ENCODE peak calls at places on chromosome 12, in nine cellular contexts. X is CD4-positive, CD25-positive, alpha-beta regulatory T cell; H is body of pancreas; S is right atrium auricular region; N is lung; G is NT2/D1; A is esophagus squamous epithelium; O is adrenal gland; T is AG04450. Z is an unnamed sample.

GRCh38 chr12:42482820-42483533 is 106.6 kb downstream of the PRICKLE1 start:
- DNase-seq in H (peak; percentile 65), X (peak; percentile 10), S (peak; percentile 65), A (no peak), O (peak; percentile 68), G (peak; percentile 71), T (no peak), N (peak; percentile 62), Z (peak; percentile 59)

GRCh38 chr12:402127-402456 is 648 bp downstream of the CCDC77 start:
- DNase-seq in A (no peak), H (no peak), S (no peak), N (no peak), G (peak; percentile 59), X (no peak), O (no peak), T (no peak), Z (peak; percentile 41)

GRCh38 chr12:45909041-45909713 is 81.2 kb downstream of the SCAF11 start:
- DNase-seq in X (no peak), S (no peak), T (peak; percentile 26), G (no peak), H (no peak), O (no peak), N (no peak), A (no peak), Z (no peak)

GRCh38 chr12:8508912-8509841 is 4.1 kb upstream of the CLEC4D start:
- DNase-seq in G (peak; percentile 90), S (no peak), O (no peak), T (no peak), A (no peak), H (no peak), N (no peak), X (no peak), Z (no peak)

GRCh38 chr12:68776976-68777610 is 30.9 kb upstream of the MDM2 start:
- DNase-seq in G (no peak), A (no peak), O (no peak), T (no peak), X (no peak), H (no peak), N (no peak), S (no peak), Z (no peak)

GRCh38 chr12:101670007-101670671 is 27.3 kb upstream of the CHPT1 start:
- DNase-seq in S (peak; percentile 67), T (peak; percentile 7), H (peak; percentile 47), O (peak; percentile 78), G (peak; percentile 18), A (no peak), X (peak; percentile 45), N (peak; percentile 35), Z (peak; percentile 70)

GRCh38 chr12:47884501-47884900 is 20.3 kb downstream of the VDR start:
- DNase-seq in T (no peak), X (no peak), A (no peak), H (no peak), G (no peak), N (no peak), O (no peak), S (no peak), Z (no peak)

GRCh38 chr12:77751939-77752338 is 78.8 kb upstream of the NAV3 start:
- DNase-seq in N (no peak), X (no peak), A (no peak), H (no peak), G (no peak), S (no peak), O (no peak), T (no peak), Z (no peak)

GRCh38 chr12:116616536-116617248 is 57.5 kb downstream of the MAP1LC3B2 start:
- DNase-seq in H (no peak), G (no peak), T (no peak), X (no peak), A (no peak), O (no peak), N (no peak), S (no peak), Z (no peak)

GRCh38 chr12:116620801-116621593 is 61.8 kb downstream of the MAP1LC3B2 start:
- DNase-seq in O (no peak), X (no peak), G (no peak), A (no peak), H (no peak), S (no peak), N (no peak), T (no peak), Z (no peak)

GRCh38 chr12:116624516-116624915 is 65.3 kb downstream of the MAP1LC3B2 start:
- DNase-seq in H (no peak), S (no peak), A (no peak), T (no peak), X (no peak), G (no peak), N (no peak), O (no peak), Z (no peak)

GRCh38 chr12:116619246-116619645 is 60.1 kb downstream of the MAP1LC3B2 start:
- DNase-seq in X (no peak), S (no peak), O (no peak), T (no peak), G (no peak), A (no peak), H (no peak), N (no peak), Z (no peak)

GRCh38 chr12:116620085-116620734 is 61.0 kb downstream of the MAP1LC3B2 start:
- DNase-seq in O (no peak), A (no peak), T (no peak), X (no peak), G (no peak), N (no peak), S (no peak), H (no peak), Z (no peak)
- H3K27me3 ChIP-seq in O (no peaks in the 10 kb centered on the region), A (no peaks in the 10 kb centered on the region), T (peaks cover 11% of the 10 kb centered on the region), X (no peaks in the 10 kb centered on the region), G (no peaks in the 10 kb centered on the region), N (no peaks in the 10 kb centered on the region), S (no peaks in the 10 kb centered on the region), H (no peaks in the 10 kb centered on the region), Z (no peaks in the 10 kb centered on the region)

DNA sequence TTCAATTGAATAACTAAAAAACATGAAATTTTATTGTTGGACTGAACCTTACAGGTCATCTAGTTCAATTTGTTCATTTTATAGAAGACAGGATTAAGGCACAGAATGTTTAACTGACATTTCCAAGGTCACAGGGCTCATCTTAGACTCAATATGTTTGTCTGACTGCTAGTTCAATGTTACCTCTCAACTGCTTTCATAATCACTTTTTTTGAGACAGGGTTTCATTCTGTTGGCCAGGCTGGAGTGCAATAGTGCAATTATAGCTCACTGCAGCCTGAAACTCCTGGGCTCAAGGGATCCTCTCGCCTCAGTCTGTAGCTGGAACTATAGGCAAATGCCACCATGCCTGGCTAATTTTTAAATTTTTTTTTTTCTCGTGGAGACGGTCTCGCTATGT is 24.4 kb upstream of the ITGA5 start:
- DNase-seq in T (no peak), O (no peak), X (no peak), G (no peak), N (no peak), S (no peak), H (no peak), A (no peak), Z (no peak)
- H3K27me3 ChIP-seq in T (peaks cover 19% of the 10 kb centered on the region), O (peaks cover 14% of the 10 kb centered on the region), X (peaks cover 2% of the 10 kb centered on the region), G (peaks cover 17% of the 10 kb centered on the region), N (no peaks in the 10 kb centered on the region), S (no peaks in the 10 kb centered on the region), H (no peaks in the 10 kb centered on the region), A (peaks cover 19% of the 10 kb centered on the region), Z (no peaks in the 10 kb centered on the region)

GRCh38 chr12:132582058-132582420 is 28.3 kb downstream of the LRCOL1 start:
- DNase-seq in G (no peak), A (no peak), N (no peak), X (no peak), T (no peak), S (no peak), H (no peak), O (no peak), Z (no peak)

GRCh38 chr12:132580701-132581292 is 29.6 kb downstream of the LRCOL1 start:
- DNase-seq in X (no peak), G (no peak), H (no peak), N (no peak), O (no peak), A (no peak), T (no peak), S (no peak), Z (no peak)

GRCh38 chr12:132579747-132580146 is 30.6 kb downstream of the LRCOL1 start:
- DNase-seq in G (no peak), X (no peak), N (no peak), S (no peak), O (no peak), T (no peak), H (no peak), A (no peak), Z (no peak)

GRCh38 chr12:132582582-132583279 is 27.7 kb downstream of the LRCOL1 start:
- DNase-seq in N (no peak), G (no peak), O (no peak), T (no peak), A (no peak), X (no peak), H (no peak), S (no peak), Z (no peak)

DNA sequence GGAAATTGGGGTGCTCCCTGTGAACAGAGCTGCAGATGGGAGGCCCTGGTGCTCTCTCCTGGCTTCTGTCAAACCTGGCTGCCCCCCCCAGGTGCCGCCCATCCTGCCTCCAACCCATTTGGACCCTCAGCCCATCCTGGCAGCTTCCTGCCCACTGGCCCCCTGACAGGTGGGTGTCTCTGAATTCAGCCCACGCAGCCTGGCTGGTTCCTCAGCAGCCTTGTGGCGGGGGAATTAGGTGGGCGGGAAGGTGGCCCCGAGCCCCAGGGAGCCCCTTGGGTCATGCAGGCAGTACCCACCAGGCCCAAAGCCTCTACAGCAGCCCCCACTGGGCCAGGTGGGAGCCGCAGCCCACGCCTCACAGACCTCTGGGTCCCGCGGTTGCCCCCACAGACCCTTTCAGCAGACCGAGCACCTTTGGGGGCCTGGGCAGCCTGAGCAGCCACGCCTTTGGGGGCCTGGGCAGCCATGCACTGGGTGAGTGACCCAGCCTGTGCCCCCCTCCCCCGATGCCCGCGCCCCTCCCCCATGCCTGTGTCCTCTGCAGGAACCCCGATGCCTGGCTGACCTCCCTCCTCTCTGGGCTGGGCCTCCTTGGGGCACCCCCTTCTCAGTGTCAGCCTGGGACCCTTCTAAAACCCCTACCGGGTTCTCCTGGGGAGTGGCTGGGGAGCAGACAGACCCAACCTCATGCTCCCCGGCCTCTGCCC is 28.9 kb downstream of the LRCOL1 start:
- DNase-seq in H (no peak), S (no peak), N (no peak), G (no peak), T (no peak), X (no peak), A (no peak), O (no peak), Z (no peak)
- H3K27me3 ChIP-seq in H (no peaks in the 10 kb centered on the region), S (no peaks in the 10 kb centered on the region), N (no peaks in the 10 kb centered on the region), G (peaks cover 19% of the 10 kb centered on the region), T (peaks cover 5% of the 10 kb centered on the region), X (no peaks in the 10 kb centered on the region), A (no peaks in the 10 kb centered on the region), O (no peaks in the 10 kb centered on the region), Z (no peaks in the 10 kb centered on the region)

DNA sequence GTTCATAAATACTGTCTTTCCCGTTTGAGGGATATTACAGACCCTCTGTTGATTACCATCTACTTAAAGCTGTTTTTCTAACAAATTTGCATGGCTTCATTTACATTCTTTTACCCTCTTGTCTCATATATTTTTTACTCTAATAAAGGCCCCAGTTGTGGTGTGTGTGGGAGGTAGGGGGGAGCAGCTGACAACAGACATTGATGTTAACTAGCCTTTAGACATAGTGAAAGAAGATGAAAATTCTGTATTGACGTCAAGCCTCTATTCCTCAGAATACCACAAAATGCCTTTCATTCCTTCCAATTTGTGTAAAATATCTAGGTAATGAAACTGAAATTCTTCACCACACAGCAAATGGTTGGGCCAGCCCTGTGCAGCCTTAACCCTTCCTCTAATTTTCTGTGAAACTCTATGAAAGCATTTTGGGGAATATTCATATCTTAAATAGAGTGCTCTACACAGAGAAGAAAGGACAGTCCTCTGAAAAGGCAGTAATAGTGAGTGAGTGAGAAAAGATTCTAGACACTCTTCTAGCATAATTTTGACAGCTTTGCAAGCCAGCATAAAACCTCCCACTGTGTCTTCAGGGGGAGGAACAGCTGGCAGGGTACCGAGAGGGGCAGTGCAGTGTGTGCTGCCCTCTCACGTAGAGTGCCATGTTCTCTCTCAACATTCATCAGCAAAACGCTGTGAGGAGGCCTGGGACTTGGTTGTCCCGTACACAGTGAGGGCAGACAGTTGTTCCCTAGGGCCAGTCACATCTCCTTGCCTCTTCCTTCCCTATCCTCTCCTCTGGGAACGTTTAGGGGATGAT is 20.1 kb upstream of the CERS5 start:
- DNase-seq in N (no peak), S (no peak), G (no peak), T (peak; percentile 83), A (no peak), H (no peak), O (no peak), X (no peak), Z (no peak)
- H3K27me3 ChIP-seq in N (no peaks in the 10 kb centered on the region), S (no peaks in the 10 kb centered on the region), G (no peaks in the 10 kb centered on the region), T (no peaks in the 10 kb centered on the region), A (no peaks in the 10 kb centered on the region), H (no peaks in the 10 kb centered on the region), O (no peaks in the 10 kb centered on the region), X (no peaks in the 10 kb centered on the region), Z (no peaks in the 10 kb centered on the region)

Z was measured in colonic mucosa.